ENCODE peak calls at places on chromosomes 4 and X, in eight cellular contexts. One of them, this sample, is unnamed.

GRCh38 chr4:16024009-16024408 is 59.8 kb downstream of the PROM1 start:
- DNase-seq in amniotic stem cell: no peak
- DNase-seq in tibial nerve: no peak
- DNase-seq in heart right ventricle: no peak
- DNase-seq in NCI-H2081: no peak
- DNase-seq in suprapubic skin: no peak
- DNase-seq in AG20443: peak; percentile 56
- DNase-seq in stimulated activated CD4-positive, alpha-beta T cell treated with anti-CD3 and anti-CD28 coated beads, TNF-alpha, amount 100 ng/mL, for 4 hours: no peak
- DNase-seq in this sample: no peak

GRCh38 chrX:118347131-118347530 is 1.2 kb downstream of the WDR44 start:
- DNase-seq in amniotic stem cell: peak; percentile 6
- DNase-seq in tibial nerve: no peak
- DNase-seq in heart right ventricle: no peak
- DNase-seq in NCI-H2081: no peak
- DNase-seq in suprapubic skin: no peak
- DNase-seq in AG20443: peak; percentile 26
- DNase-seq in stimulated activated CD4-positive, alpha-beta T cell treated with anti-CD3 and anti-CD28 coated beads, TNF-alpha, amount 100 ng/mL, for 4 hours: no peak
- DNase-seq in this sample: no peak

GRCh38 chrX:9785252-9785943 is 831 bp upstream of the SHROOM2 start:
- DNase-seq in amniotic stem cell: no peak
- DNase-seq in tibial nerve: no peak
- DNase-seq in heart right ventricle: no peak
- DNase-seq in NCI-H2081: no peak
- DNase-seq in suprapubic skin: no peak
- DNase-seq in AG20443: no peak
- DNase-seq in stimulated activated CD4-positive, alpha-beta T cell treated with anti-CD3 and anti-CD28 coated beads, TNF-alpha, amount 100 ng/mL, for 4 hours: no peak
- DNase-seq in this sample: no peak

GRCh38 chrX:2346158-2346557 is 154.6 kb downstream of the DHRSX start:
- DNase-seq in amniotic stem cell: no peak
- DNase-seq in tibial nerve: no peak
- DNase-seq in heart right ventricle: no peak
- DNase-seq in NCI-H2081: no peak
- DNase-seq in suprapubic skin: no peak
- DNase-seq in AG20443: no peak
- DNase-seq in stimulated activated CD4-positive, alpha-beta T cell treated with anti-CD3 and anti-CD28 coated beads, TNF-alpha, amount 100 ng/mL, for 4 hours: no peak
- DNase-seq in this sample: no peak

GRCh38 chr4:143482753-143483362 is 30.6 kb upstream of the SMARCA5 start:
- DNase-seq in amniotic stem cell: peak; percentile 30
- DNase-seq in tibial nerve: peak; percentile 50
- DNase-seq in heart right ventricle: peak; percentile 20
- DNase-seq in NCI-H2081: no peak
- DNase-seq in suprapubic skin: no peak
- DNase-seq in AG20443: peak; percentile 65
- DNase-seq in stimulated activated CD4-positive, alpha-beta T cell treated with anti-CD3 and anti-CD28 coated beads, TNF-alpha, amount 100 ng/mL, for 4 hours: no peak
- DNase-seq in this sample: no peak

GRCh38 chrX:137352101-137352660 is 213.7 kb upstream of the ZIC3 start:
- DNase-seq in amniotic stem cell: no peak
- DNase-seq in tibial nerve: no peak
- DNase-seq in heart right ventricle: no peak
- DNase-seq in NCI-H2081: no peak
- DNase-seq in suprapubic skin: no peak
- DNase-seq in AG20443: no peak
- DNase-seq in stimulated activated CD4-positive, alpha-beta T cell treated with anti-CD3 and anti-CD28 coated beads, TNF-alpha, amount 100 ng/mL, for 4 hours: no peak
- DNase-seq in this sample: no peak

GRCh38 chrX:155870958-155871357 is 10.2 kb upstream of the VAMP7 start:
- DNase-seq in amniotic stem cell: no peak
- DNase-seq in tibial nerve: no peak
- DNase-seq in heart right ventricle: no peak
- DNase-seq in NCI-H2081: no peak
- DNase-seq in suprapubic skin: no peak
- DNase-seq in AG20443: no peak
- DNase-seq in stimulated activated CD4-positive, alpha-beta T cell treated with anti-CD3 and anti-CD28 coated beads, TNF-alpha, amount 100 ng/mL, for 4 hours: no peak
- DNase-seq in this sample: no peak

GRCh38 chr4:42371306-42372063 is 25.8 kb upstream of the SHISA3 start:
- DNase-seq in amniotic stem cell: no peak
- DNase-seq in tibial nerve: peak; percentile 60
- DNase-seq in heart right ventricle: peak; percentile 30
- DNase-seq in NCI-H2081: no peak
- DNase-seq in suprapubic skin: no peak
- DNase-seq in AG20443: peak; percentile 21
- DNase-seq in stimulated activated CD4-positive, alpha-beta T cell treated with anti-CD3 and anti-CD28 coated beads, TNF-alpha, amount 100 ng/mL, for 4 hours: no peak
- DNase-seq in this sample: no peak

GRCh38 chrX:71214604-71215334 is 8.3 kb upstream of the GJB1 start:
- DNase-seq in amniotic stem cell: no peak
- DNase-seq in tibial nerve: no peak
- DNase-seq in heart right ventricle: no peak
- DNase-seq in NCI-H2081: peak; percentile 44
- DNase-seq in suprapubic skin: no peak
- DNase-seq in AG20443: no peak
- DNase-seq in stimulated activated CD4-positive, alpha-beta T cell treated with anti-CD3 and anti-CD28 coated beads, TNF-alpha, amount 100 ng/mL, for 4 hours: no peak
- DNase-seq in this sample: no peak

GRCh38 chr4:124459922-124460301 is 252.6 kb downstream of the ANKRD50 start:
- DNase-seq in amniotic stem cell: no peak
- DNase-seq in tibial nerve: no peak
- DNase-seq in heart right ventricle: no peak
- DNase-seq in NCI-H2081: no peak
- DNase-seq in suprapubic skin: no peak
- DNase-seq in AG20443: no peak
- DNase-seq in stimulated activated CD4-positive, alpha-beta T cell treated with anti-CD3 and anti-CD28 coated beads, TNF-alpha, amount 100 ng/mL, for 4 hours: no peak
- DNase-seq in this sample: no peak

GRCh38 chrX:68238568-68238967 is 194.7 kb downstream of the OPHN1 start:
- DNase-seq in amniotic stem cell: no peak
- DNase-seq in tibial nerve: no peak
- DNase-seq in heart right ventricle: no peak
- DNase-seq in NCI-H2081: no peak
- DNase-seq in suprapubic skin: no peak
- DNase-seq in AG20443: no peak
- DNase-seq in stimulated activated CD4-positive, alpha-beta T cell treated with anti-CD3 and anti-CD28 coated beads, TNF-alpha, amount 100 ng/mL, for 4 hours: no peak
- DNase-seq in this sample: no peak

GRCh38 chrX:23610491-23610890 is 56.8 kb upstream of the PRDX4 start:
- DNase-seq in amniotic stem cell: no peak
- DNase-seq in tibial nerve: no peak
- DNase-seq in heart right ventricle: no peak
- DNase-seq in NCI-H2081: no peak
- DNase-seq in suprapubic skin: no peak
- DNase-seq in AG20443: no peak
- DNase-seq in stimulated activated CD4-positive, alpha-beta T cell treated with anti-CD3 and anti-CD28 coated beads, TNF-alpha, amount 100 ng/mL, for 4 hours: no peak
- DNase-seq in this sample: no peak

GRCh38 chrX:27555514-27555913 is 34.6 kb upstream of the DCAF8L2 start:
- DNase-seq in amniotic stem cell: no peak
- DNase-seq in tibial nerve: no peak
- DNase-seq in heart right ventricle: no peak
- DNase-seq in NCI-H2081: peak; percentile 42
- DNase-seq in suprapubic skin: no peak
- DNase-seq in AG20443: no peak
- DNase-seq in stimulated activated CD4-positive, alpha-beta T cell treated with anti-CD3 and anti-CD28 coated beads, TNF-alpha, amount 100 ng/mL, for 4 hours: no peak
- DNase-seq in this sample: peak; percentile 0

GRCh38 chr4:121950680-121951569 is 935 bp downstream of the TRPC3 start:
- DNase-seq in amniotic stem cell: no peak
- DNase-seq in tibial nerve: peak; percentile 16
- DNase-seq in heart right ventricle: peak; percentile 10
- DNase-seq in NCI-H2081: no peak
- DNase-seq in suprapubic skin: peak; percentile 79
- DNase-seq in AG20443: peak; percentile 48
- DNase-seq in stimulated activated CD4-positive, alpha-beta T cell treated with anti-CD3 and anti-CD28 coated beads, TNF-alpha, amount 100 ng/mL, for 4 hours: peak; percentile 18
- DNase-seq in this sample: no peak

GRCh38 chrX:3286196-3286920 is 60.1 kb downstream of the MXRA5 start:
- DNase-seq in amniotic stem cell: peak; percentile 24
- DNase-seq in tibial nerve: no peak
- DNase-seq in heart right ventricle: no peak
- DNase-seq in NCI-H2081: no peak
- DNase-seq in suprapubic skin: no peak
- DNase-seq in AG20443: peak; percentile 44
- DNase-seq in stimulated activated CD4-positive, alpha-beta T cell treated with anti-CD3 and anti-CD28 coated beads, TNF-alpha, amount 100 ng/mL, for 4 hours: no peak
- DNase-seq in this sample: no peak

GRCh38 chr4:66577922-66578321 is 907.6 kb upstream of the EPHA5 start:
- DNase-seq in amniotic stem cell: no peak
- DNase-seq in tibial nerve: no peak
- DNase-seq in heart right ventricle: no peak
- DNase-seq in NCI-H2081: no peak
- DNase-seq in suprapubic skin: no peak
- DNase-seq in AG20443: no peak
- DNase-seq in stimulated activated CD4-positive, alpha-beta T cell treated with anti-CD3 and anti-CD28 coated beads, TNF-alpha, amount 100 ng/mL, for 4 hours: no peak
- DNase-seq in this sample: peak; percentile 11

GRCh38 chrX:107355533-107355932 is 93.9 kb upstream of the FRMPD3 start:
- DNase-seq in amniotic stem cell: no peak
- DNase-seq in tibial nerve: no peak
- DNase-seq in heart right ventricle: no peak
- DNase-seq in NCI-H2081: peak; percentile 59
- DNase-seq in suprapubic skin: no peak
- DNase-seq in AG20443: no peak
- DNase-seq in stimulated activated CD4-positive, alpha-beta T cell treated with anti-CD3 and anti-CD28 coated beads, TNF-alpha, amount 100 ng/mL, for 4 hours: no peak
- DNase-seq in this sample: no peak

GRCh38 chr4:117987464-117987863 is 46.8 kb upstream of the NDST3 start:
- DNase-seq in amniotic stem cell: no peak
- DNase-seq in tibial nerve: no peak
- DNase-seq in heart right ventricle: no peak
- DNase-seq in NCI-H2081: no peak
- DNase-seq in suprapubic skin: no peak
- DNase-seq in AG20443: no peak
- DNase-seq in stimulated activated CD4-positive, alpha-beta T cell treated with anti-CD3 and anti-CD28 coated beads, TNF-alpha, amount 100 ng/mL, for 4 hours: no peak
- DNase-seq in this sample: no peak

GRCh38 chrX:84216406-84216805 is 28.4 kb upstream of the RPS6KA6 start:
- DNase-seq in amniotic stem cell: no peak
- DNase-seq in tibial nerve: no peak
- DNase-seq in heart right ventricle: no peak
- DNase-seq in NCI-H2081: peak; percentile 38
- DNase-seq in suprapubic skin: no peak
- DNase-seq in AG20443: no peak
- DNase-seq in stimulated activated CD4-positive, alpha-beta T cell treated with anti-CD3 and anti-CD28 coated beads, TNF-alpha, amount 100 ng/mL, for 4 hours: no peak
- DNase-seq in this sample: peak; percentile 43

GRCh38 chr4:77072195-77072753 is 3.5 kb downstream of the CCNI start:
- DNase-seq in amniotic stem cell: no peak
- DNase-seq in tibial nerve: no peak
- DNase-seq in heart right ventricle: no peak
- DNase-seq in NCI-H2081: no peak
- DNase-seq in suprapubic skin: no peak
- DNase-seq in AG20443: no peak
- DNase-seq in stimulated activated CD4-positive, alpha-beta T cell treated with anti-CD3 and anti-CD28 coated beads, TNF-alpha, amount 100 ng/mL, for 4 hours: no peak
- DNase-seq in this sample: no peak

GRCh38 chr4:6152879-6153705 is 47.3 kb downstream of the JAKMIP1 start:
- DNase-seq in amniotic stem cell: no peak
- DNase-seq in tibial nerve: no peak
- DNase-seq in heart right ventricle: no peak
- DNase-seq in NCI-H2081: no peak
- DNase-seq in suprapubic skin: no peak
- DNase-seq in AG20443: no peak
- DNase-seq in stimulated activated CD4-positive, alpha-beta T cell treated with anti-CD3 and anti-CD28 coated beads, TNF-alpha, amount 100 ng/mL, for 4 hours: no peak
- DNase-seq in this sample: no peak

GRCh38 chr4:33054656-33055055 is 2334.5 kb downstream of the PCDH7 start:
- DNase-seq in amniotic stem cell: no peak
- DNase-seq in tibial nerve: no peak
- DNase-seq in heart right ventricle: no peak
- DNase-seq in NCI-H2081: no peak
- DNase-seq in suprapubic skin: no peak
- DNase-seq in AG20443: no peak
- DNase-seq in stimulated activated CD4-positive, alpha-beta T cell treated with anti-CD3 and anti-CD28 coated beads, TNF-alpha, amount 100 ng/mL, for 4 hours: no peak
- DNase-seq in this sample: no peak

GRCh38 chr4:119286377-119287002 is 35.4 kb downstream of the FABP2 start:
- DNase-seq in amniotic stem cell: no peak
- DNase-seq in tibial nerve: peak; percentile 41
- DNase-seq in heart right ventricle: peak; percentile 53
- DNase-seq in NCI-H2081: no peak
- DNase-seq in suprapubic skin: no peak
- DNase-seq in AG20443: peak; percentile 29
- DNase-seq in stimulated activated CD4-positive, alpha-beta T cell treated with anti-CD3 and anti-CD28 coated beads, TNF-alpha, amount 100 ng/mL, for 4 hours: no peak
- DNase-seq in this sample: no peak

GRCh38 chr4:112938461-112939058 is 110.9 kb upstream of the ANK2 start:
- DNase-seq in amniotic stem cell: peak; percentile 41
- DNase-seq in tibial nerve: no peak
- DNase-seq in heart right ventricle: no peak
- DNase-seq in NCI-H2081: peak; percentile 24
- DNase-seq in suprapubic skin: no peak
- DNase-seq in AG20443: peak; percentile 57
- DNase-seq in stimulated activated CD4-positive, alpha-beta T cell treated with anti-CD3 and anti-CD28 coated beads, TNF-alpha, amount 100 ng/mL, for 4 hours: no peak
- DNase-seq in this sample: no peak

This sample was measured in NCI-H774.